ENCODE peak calls at places on chromosomes 6 and 20, in four cellular contexts. Y is K562, L is A549, Q is GM12878. X is an unnamed sample.

GRCh38 chr6:71745525-71745924 is 140.8 kb upstream of the RIMS1 start:
- DNase-seq in Y (no peak), L (no peak), Q (no peak), X (no peak)

GRCh38 chr6:134814076-134814709 is 135.7 kb downstream of the ALDH8A1 start:
- DNase-seq in Y (no peak), L (peak), Q (no peak), X (peak)

GRCh38 chr6:61809004-61809595 is 476.9 kb downstream of the KHDRBS2 start:
- DNase-seq in Y (peak), L (no peak), Q (no peak), X (no peak)

GRCh38 chr20:25389381-25389857 is 1.2 kb downstream of the ABHD12 start:
- DNase-seq in Y (peak), L (peak), Q (no peak), X (peak)

GRCh38 chr6:19879663-19880062 is 42.5 kb downstream of the ID4 start:
- DNase-seq in Y (no peak), L (no peak), Q (no peak), X (no peak)

GRCh38 chr6:52284131-52284459 is 447 bp downstream of the MCM3 start:
- DNase-seq in Y (peak), L (no peak), Q (no peak), X (peak)

GRCh38 chr6:168284187-168284586 is 35.4 kb downstream of the DACT2 start:
- DNase-seq in Y (no peak), L (no peak), Q (no peak), X (no peak)

GRCh38 chr6:56347526-56347925 is 100.1 kb upstream of the COL21A1 start:
- DNase-seq in Y (no peak), L (no peak), Q (no peak), X (peak)

GRCh38 chr20:56202493-56203077 is 45.9 kb upstream of the MC3R start:
- DNase-seq in Y (peak), L (peak), Q (no peak), X (no peak)

GRCh38 chr6:157575436-157576145 is 194.6 kb downstream of the ZDHHC14 start:
- DNase-seq in Y (no peak), L (no peak), Q (no peak), X (no peak)

GRCh38 chr6:90230547-90231240 is 65.9 kb downstream of the BACH2 start:
- DNase-seq in Y (no peak), L (no peak), Q (no peak), X (no peak)

GRCh38 chr6:154615483-154616025 is 105.1 kb upstream of the CNKSR3 start:
- DNase-seq in Y (peak), L (peak), Q (no peak), X (peak)

GRCh38 chr6:89120371-89120770 is 2.5 kb upstream of the SRSF12 start:
- DNase-seq in Y (no peak), L (peak), Q (no peak), X (peak)

GRCh38 chr20:38143646-38144554 is 21.2 kb downstream of the TGM2 start:
- DNase-seq in Y (peak), L (peak), Q (no peak), X (peak)

DNA sequence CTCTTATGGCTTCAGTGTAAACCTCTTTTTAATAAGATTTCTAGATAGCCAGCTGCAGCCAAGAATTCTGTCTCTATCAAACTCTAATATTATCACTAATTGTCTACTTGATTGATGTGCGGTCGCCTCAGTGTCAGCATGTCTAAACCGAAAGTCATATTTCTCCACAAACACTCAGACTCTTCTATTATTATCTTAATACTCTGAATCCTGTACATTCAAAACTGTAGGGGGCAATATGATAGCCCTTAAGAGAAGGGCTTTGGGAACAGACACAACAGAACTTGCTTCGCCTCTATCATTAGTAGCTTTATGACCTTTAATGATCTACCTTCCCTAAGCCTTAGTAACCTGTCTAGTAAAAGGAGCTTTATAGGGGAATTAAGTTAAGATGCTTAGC is 379.7 kb upstream of the PTCHD4 start:
- DNase-seq in Y (no peak), L (no peak), Q (no peak), X (no peak)
- TF ChIP-seq ELK1 in Y (no peak), L (no peak), Q (no peak), X (no peak)

GRCh38 chr6:13988049-13988738 is 63.4 kb downstream of the RNF182 start:
- DNase-seq in Y (no peak), L (no peak), Q (no peak), X (no peak)

GRCh38 chr6:13989424-13990144 is 64.8 kb downstream of the RNF182 start:
- DNase-seq in Y (peak), L (no peak), Q (no peak), X (peak)

GRCh38 chr6:13987400-13987865 is 62.7 kb downstream of the RNF182 start:
- DNase-seq in Y (peak), L (no peak), Q (no peak), X (no peak)

GRCh38 chr6:13990830-13991229 is 66.1 kb downstream of the RNF182 start:
- DNase-seq in Y (no peak), L (no peak), Q (no peak), X (no peak)

GRCh38 chr6:13988908-13989307 is 64.2 kb downstream of the RNF182 start:
- DNase-seq in Y (no peak), L (no peak), Q (no peak), X (no peak)
- TF ChIP-seq ELK1 in Y (no peak), L (no peak), Q (no peak), X (no peak)

GRCh38 chr20:19096847-19097246 is 115.6 kb upstream of the SLC24A3 start:
- DNase-seq in Y (peak), L (peak), Q (no peak), X (no peak)

GRCh38 chr20:19098806-19099578 is 113.5 kb upstream of the SLC24A3 start:
- DNase-seq in Y (no peak), L (no peak), Q (no peak), X (no peak)

GRCh38 chr20:19099586-19100555 is 112.6 kb upstream of the SLC24A3 start:
- DNase-seq in Y (no peak), L (no peak), Q (no peak), X (no peak)

GRCh38 chr20:19095762-19096161 is 116.7 kb upstream of the SLC24A3 start:
- DNase-seq in Y (no peak), L (peak), Q (no peak), X (no peak)

GRCh38 chr20:19098092-19098491 is 114.3 kb upstream of the SLC24A3 start:
- DNase-seq in Y (no peak), L (no peak), Q (no peak), X (no peak)
- TF ChIP-seq ELK1 in Y (no peak), L (no peak), Q (no peak), X (no peak)

GRCh38 chr6:40274058-40274457 is 313.1 kb downstream of the LRFN2 start:
- DNase-seq in Y (no peak), L (no peak), Q (no peak), X (no peak)
- TF ChIP-seq ELK1 in Y (no peak), L (no peak), Q (no peak), X (no peak)

GRCh38 chr6:41535766-41536165 is 10.4 kb upstream of the FOXP4 start:
- DNase-seq in Y (no peak), L (no peak), Q (no peak), X (no peak)

GRCh38 chr6:41538556-41539182 is 7.5 kb upstream of the FOXP4 start:
- DNase-seq in Y (peak), L (no peak), Q (no peak), X (peak)

GRCh38 chr6:41536884-41537347 is 9.3 kb upstream of the FOXP4 start:
- DNase-seq in Y (peak), L (no peak), Q (no peak), X (no peak)

GRCh38 chr6:41539204-41539603 is 7.0 kb upstream of the FOXP4 start:
- DNase-seq in Y (no peak), L (no peak), Q (no peak), X (no peak)

DNA sequence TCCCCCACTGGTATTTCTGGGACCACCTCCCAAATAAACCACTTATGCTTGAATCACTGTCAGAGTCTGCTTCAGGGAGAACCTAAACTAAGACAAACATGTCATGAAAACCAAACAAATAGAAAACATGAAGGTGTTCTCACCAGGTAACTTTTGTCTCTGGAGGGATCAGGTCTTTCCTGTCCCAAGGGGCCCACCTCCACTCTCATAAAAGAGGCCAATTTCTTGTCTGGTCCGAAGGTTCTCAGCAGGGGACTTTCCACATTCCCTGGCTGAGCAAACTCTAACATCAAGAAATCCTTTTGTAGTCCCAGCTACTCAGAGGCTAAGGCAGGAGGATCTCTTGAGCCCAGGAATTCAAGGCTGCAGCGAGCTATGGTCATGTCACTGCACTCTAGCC is 8.8 kb upstream of the FOXP4 start:
- DNase-seq in Y (no peak), L (no peak), Q (no peak), X (no peak)
- TF ChIP-seq ELK1 in Y (no peak), L (no peak), Q (no peak), X (no peak)

DNA sequence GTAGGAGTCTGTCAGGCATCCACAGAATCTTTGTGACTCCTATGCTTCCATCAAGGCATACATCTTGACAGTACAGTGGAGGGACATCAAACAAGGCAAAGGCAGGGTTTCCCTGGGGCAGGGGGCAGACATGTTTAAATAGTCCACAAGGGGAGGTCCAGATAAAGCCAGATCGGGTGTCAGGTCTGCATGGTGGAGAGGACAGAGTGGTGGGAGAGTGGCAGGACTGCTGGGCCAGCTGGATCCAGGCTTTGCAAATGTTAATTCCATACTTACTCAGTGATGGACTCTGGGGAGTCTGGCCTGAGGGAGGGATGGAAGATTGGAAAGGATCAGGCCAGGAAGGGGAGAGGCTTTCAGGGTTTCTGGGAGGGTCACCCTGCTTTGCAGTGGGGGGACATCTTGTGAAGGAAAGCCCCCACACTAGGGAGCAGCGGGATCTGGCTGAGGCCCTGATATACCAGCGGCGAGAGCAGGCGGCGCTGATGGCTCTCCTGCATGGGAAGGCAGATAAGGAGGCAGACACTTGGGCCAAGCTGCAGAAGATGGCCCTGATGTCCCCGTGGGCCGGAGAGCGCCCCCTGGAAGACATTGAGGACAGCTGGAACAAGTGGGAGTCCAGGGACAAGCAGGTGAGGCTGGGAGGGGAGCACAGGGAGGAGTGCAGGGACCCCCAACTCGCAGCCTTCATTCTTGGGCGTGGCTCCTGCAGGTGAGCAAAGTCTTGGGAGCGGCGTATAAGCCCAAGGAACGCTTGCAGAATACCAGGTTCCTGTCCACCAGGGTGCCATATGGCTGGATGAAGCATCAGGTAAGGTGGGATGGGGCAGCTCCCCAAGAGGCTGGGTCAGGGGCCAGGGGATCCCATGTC is 44.6 kb downstream of the SUN5 start:
- DNase-seq in Y (peak), L (no peak), Q (no peak), X (no peak)
- TF ChIP-seq ELK1 in Y (no peak), L (no peak), Q (no peak), X (no peak)

DNA sequence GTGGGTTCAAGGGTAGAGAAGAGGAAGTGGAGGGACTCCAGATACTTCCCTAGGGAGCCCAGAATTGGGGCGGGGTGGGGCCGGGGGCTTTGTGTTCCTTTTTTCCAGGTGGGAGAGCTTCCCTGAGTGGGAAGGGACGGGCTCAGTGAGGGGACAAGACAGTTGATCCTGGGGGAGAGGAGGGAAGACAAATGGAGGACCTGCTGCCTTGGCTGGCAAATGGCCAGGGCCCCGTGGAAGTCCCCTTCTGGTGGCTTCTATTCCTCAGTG is 2.6 kb downstream of the CTSZ start:
- DNase-seq in Y (no peak), L (no peak), Q (no peak), X (no peak)
- TF ChIP-seq ELK1 in Y (no peak), L (no peak), Q (no peak), X (no peak)

DNA sequence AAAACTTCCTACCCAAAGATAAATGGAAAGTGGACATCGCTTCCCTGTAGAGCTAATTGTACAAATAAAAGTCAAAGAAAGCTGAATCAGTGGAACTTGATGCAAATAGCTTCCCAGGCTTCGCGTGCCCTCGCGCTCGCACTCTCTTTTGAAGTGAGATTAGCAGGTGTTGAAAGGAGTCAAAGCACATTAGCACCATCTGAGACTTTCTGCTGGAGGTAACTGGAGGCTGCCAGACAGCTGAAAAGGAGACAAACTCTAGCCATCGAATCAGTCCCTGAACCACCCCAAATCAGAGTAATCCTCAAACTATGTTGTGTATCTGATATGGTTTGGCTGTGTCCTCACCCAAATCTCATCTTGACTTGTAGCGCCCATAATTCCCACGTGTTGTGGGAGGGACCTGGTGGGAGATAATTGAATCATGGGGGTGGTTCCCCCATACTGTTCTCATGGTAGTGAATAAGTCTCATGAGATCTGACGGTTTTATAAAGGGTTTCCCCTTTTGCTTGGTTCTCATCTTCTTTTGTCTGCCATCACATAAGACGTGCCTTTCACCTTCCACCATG is 23.7 kb downstream of the SULF2 start:
- DNase-seq in Y (no peak), L (no peak), Q (no peak), X (no peak)
- TF ChIP-seq ELK1 in Y (no peak), L (no peak), Q (no peak), X (no peak)

GRCh38 chr6:4482461-4482860 is 293.7 kb upstream of the CDYL start:
- DNase-seq in Y (no peak), L (no peak), Q (no peak), X (no peak)

GRCh38 chr6:4472953-4473642 is 303.1 kb upstream of the CDYL start:
- DNase-seq in Y (no peak), L (no peak), Q (no peak), X (no peak)

GRCh38 chr6:4474810-4475209 is 301.4 kb upstream of the CDYL start:
- DNase-seq in Y (no peak), L (no peak), Q (peak), X (no peak)

GRCh38 chr6:4480788-4481725 is 295.1 kb upstream of the CDYL start:
- DNase-seq in Y (no peak), L (no peak), Q (no peak), X (peak)

GRCh38 chr6:4478098-4478497 is 298.1 kb upstream of the CDYL start:
- DNase-seq in Y (peak), L (no peak), Q (no peak), X (no peak)
- TF ChIP-seq ELK1 in Y (no peak), L (no peak), Q (no peak), X (no peak)

X was measured in IMR-90.